ENCODE peak calls at places on chromosomes 5 and 9, in four cellular contexts. One of them, this sample, is unnamed.

GRCh38 chr9:36319806-36320205 is 61.6 kb upstream of the GNE start:
- DNase-seq in skeletal muscle cell: no peak
- DNase-seq in BJ: no peak
- DNase-seq in brain microvascular endothelial cell: no peak
- DNase-seq in this sample: peak

GRCh38 chr9:137233143-137233980 is 2.7 kb downstream of the SLC34A3 start:
- DNase-seq in brain microvascular endothelial cell: no peak
- DNase-seq in skeletal muscle cell: no peak
- DNase-seq in BJ: no peak
- DNase-seq in this sample: no peak

GRCh38 chr9:72444436-72444835 is 77.0 kb upstream of the TMC1 start:
- DNase-seq in BJ: no peak
- DNase-seq in skeletal muscle cell: no peak
- DNase-seq in brain microvascular endothelial cell: no peak
- DNase-seq in this sample: peak

GRCh38 chr9:114852050-114852594 is 46.3 kb upstream of the TNFSF15 start:
- DNase-seq in brain microvascular endothelial cell: peak
- DNase-seq in BJ: no peak
- DNase-seq in skeletal muscle cell: peak
- DNase-seq in this sample: peak

GRCh38 chr9:136092353-136092650 is 2.8 kb downstream of the NACC2 start:
- DNase-seq in BJ: no peak
- DNase-seq in brain microvascular endothelial cell: no peak
- DNase-seq in skeletal muscle cell: no peak
- DNase-seq in this sample: no peak

GRCh38 chr5:156479864-156480263 is 152.9 kb downstream of the SGCD start:
- DNase-seq in BJ: peak
- DNase-seq in brain microvascular endothelial cell: no peak
- DNase-seq in skeletal muscle cell: peak
- DNase-seq in this sample: no peak

GRCh38 chr5:147971472-147971871 is 65.1 kb upstream of the C5orf46 start:
- DNase-seq in skeletal muscle cell: no peak
- DNase-seq in brain microvascular endothelial cell: no peak
- DNase-seq in BJ: no peak
- DNase-seq in this sample: peak

GRCh38 chr5:14244721-14245518 is 101.8 kb downstream of the TRIO start:
- DNase-seq in BJ: no peak
- DNase-seq in brain microvascular endothelial cell: no peak
- DNase-seq in skeletal muscle cell: peak
- DNase-seq in this sample: no peak

GRCh38 chr5:139954022-139954421 is 89.1 kb downstream of the NRG2 start:
- DNase-seq in skeletal muscle cell: no peak
- DNase-seq in BJ: no peak
- DNase-seq in brain microvascular endothelial cell: no peak
- DNase-seq in this sample: no peak

GRCh38 chr9:22170162-22170932 is 161.2 kb upstream of the CDKN2B start:
- DNase-seq in skeletal muscle cell: no peak
- DNase-seq in brain microvascular endothelial cell: peak
- DNase-seq in BJ: peak
- DNase-seq in this sample: peak

GRCh38 chr9:89597711-89598707 is 6.8 kb upstream of the GADD45G start:
- DNase-seq in brain microvascular endothelial cell: peak
- DNase-seq in skeletal muscle cell: no peak
- DNase-seq in BJ: no peak
- DNase-seq in this sample: peak

GRCh38 chr5:38540348-38540747 is 16.1 kb downstream of the LIFR start:
- DNase-seq in brain microvascular endothelial cell: no peak
- DNase-seq in BJ: no peak
- DNase-seq in skeletal muscle cell: no peak
- DNase-seq in this sample: no peak

GRCh38 chr9:99807276-99807852 is 14.3 kb upstream of the NR4A3 start:
- DNase-seq in brain microvascular endothelial cell: peak
- DNase-seq in BJ: no peak
- DNase-seq in skeletal muscle cell: no peak
- DNase-seq in this sample: peak

GRCh38 chr5:143717400-143717799 is 94.6 kb upstream of the HMHB1 start:
- DNase-seq in BJ: peak
- DNase-seq in skeletal muscle cell: peak
- DNase-seq in brain microvascular endothelial cell: peak
- DNase-seq in this sample: peak

GRCh38 chr5:123344819-123345426 is 78.3 kb downstream of the CEP120 start:
- DNase-seq in skeletal muscle cell: peak
- DNase-seq in BJ: no peak
- DNase-seq in brain microvascular endothelial cell: peak
- DNase-seq in this sample: peak

DNA sequence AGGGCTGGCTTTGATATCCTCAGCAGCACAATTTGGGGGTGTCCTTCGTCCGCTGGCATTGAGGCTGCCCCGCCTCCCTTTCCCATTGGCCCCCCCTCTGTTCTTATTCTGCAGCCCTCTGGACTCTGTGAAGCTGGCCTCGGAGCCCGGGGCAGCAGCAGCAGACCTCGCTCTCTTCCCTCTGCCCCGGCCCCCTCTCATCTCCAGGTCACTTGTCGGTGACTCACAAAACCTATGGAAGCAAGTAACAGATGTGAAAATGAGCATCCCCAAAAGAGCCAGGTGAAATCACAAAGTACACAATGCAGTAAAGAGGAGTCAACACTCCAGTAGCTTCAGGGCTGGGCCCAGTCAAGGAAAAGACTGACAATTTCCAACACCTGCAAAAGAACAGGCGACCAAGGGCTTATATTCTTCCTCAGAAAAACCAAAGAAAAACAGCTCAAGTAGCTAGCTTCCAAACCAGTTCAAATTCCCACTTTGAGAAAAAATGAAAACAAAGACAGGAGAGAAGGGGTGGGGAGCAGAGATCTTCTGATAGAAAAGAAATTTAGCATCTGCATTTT is 97.5 kb downstream of the ZNF608 start:
- DNase-seq in brain microvascular endothelial cell: no peak
- DNase-seq in BJ: no peak
- DNase-seq in skeletal muscle cell: no peak
- DNase-seq in this sample: no peak
- H3K4me3 ChIP-seq in brain microvascular endothelial cell: no peak
- H3K4me3 ChIP-seq in BJ: no peak
- H3K4me3 ChIP-seq in skeletal muscle cell: no peak
- H3K4me3 ChIP-seq in this sample: no peak

GRCh38 chr9:74117731-74118130 is 379.4 kb upstream of the RORB start:
- DNase-seq in skeletal muscle cell: no peak
- DNase-seq in brain microvascular endothelial cell: no peak
- DNase-seq in BJ: no peak
- DNase-seq in this sample: peak

GRCh38 chr9:74122229-74122628 is 374.9 kb upstream of the RORB start:
- DNase-seq in skeletal muscle cell: no peak
- DNase-seq in brain microvascular endothelial cell: no peak
- DNase-seq in BJ: no peak
- DNase-seq in this sample: no peak

GRCh38 chr9:74122661-74123060 is 374.5 kb upstream of the RORB start:
- DNase-seq in brain microvascular endothelial cell: no peak
- DNase-seq in BJ: no peak
- DNase-seq in skeletal muscle cell: no peak
- DNase-seq in this sample: no peak

GRCh38 chr9:74120061-74120460 is 377.1 kb upstream of the RORB start:
- DNase-seq in brain microvascular endothelial cell: no peak
- DNase-seq in BJ: no peak
- DNase-seq in skeletal muscle cell: no peak
- DNase-seq in this sample: peak

GRCh38 chr9:74120470-74120869 is 376.7 kb upstream of the RORB start:
- DNase-seq in skeletal muscle cell: no peak
- DNase-seq in BJ: no peak
- DNase-seq in brain microvascular endothelial cell: no peak
- DNase-seq in this sample: no peak
- H3K4me3 ChIP-seq in skeletal muscle cell: no peak
- H3K4me3 ChIP-seq in BJ: no peak
- H3K4me3 ChIP-seq in brain microvascular endothelial cell: no peak
- H3K4me3 ChIP-seq in this sample: no peak

GRCh38 chr5:45695680-45696093 is 493 bp downstream of the HCN1 start:
- DNase-seq in BJ: no peak
- DNase-seq in brain microvascular endothelial cell: no peak
- DNase-seq in skeletal muscle cell: no peak
- DNase-seq in this sample: no peak

GRCh38 chr5:45696206-45696836 is at the start of gene HCN1:
- DNase-seq in skeletal muscle cell: peak
- DNase-seq in brain microvascular endothelial cell: peak
- DNase-seq in BJ: peak
- DNase-seq in this sample: peak

GRCh38 chr5:45692481-45692880 is 3.7 kb downstream of the HCN1 start:
- DNase-seq in BJ: no peak
- DNase-seq in skeletal muscle cell: no peak
- DNase-seq in brain microvascular endothelial cell: no peak
- DNase-seq in this sample: no peak

GRCh38 chr5:45695011-45695667 is 1.0 kb downstream of the HCN1 start:
- DNase-seq in brain microvascular endothelial cell: no peak
- DNase-seq in BJ: no peak
- DNase-seq in skeletal muscle cell: no peak
- DNase-seq in this sample: no peak

DNA sequence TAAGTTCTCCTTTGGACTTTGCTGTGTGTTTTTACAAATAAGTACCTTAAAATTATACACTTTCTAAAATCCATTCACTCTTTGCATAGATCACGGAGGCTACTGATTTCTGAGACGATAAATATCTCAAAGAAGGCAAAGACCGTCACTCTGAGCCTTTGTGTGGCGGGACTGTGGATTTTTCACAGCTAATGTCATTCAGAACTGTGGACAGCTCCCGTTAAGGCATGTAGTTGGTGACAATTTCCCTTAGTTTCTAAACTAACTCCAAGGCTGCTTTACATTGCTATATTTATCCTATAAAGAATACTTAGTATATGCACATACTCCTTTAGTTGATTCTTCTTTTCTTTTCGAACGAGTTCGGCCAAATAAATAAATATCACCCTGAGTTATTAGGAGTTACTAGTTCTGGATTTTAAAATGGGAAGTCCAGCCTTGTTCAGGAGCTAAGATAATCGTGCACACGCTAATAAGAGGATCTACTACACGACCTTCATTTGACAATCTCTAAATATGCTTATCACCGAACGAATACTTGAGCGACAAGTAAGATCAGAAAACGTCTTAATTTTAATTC is 1.8 kb downstream of the HCN1 start:
- DNase-seq in skeletal muscle cell: no peak
- DNase-seq in BJ: no peak
- DNase-seq in brain microvascular endothelial cell: no peak
- DNase-seq in this sample: no peak
- H3K4me3 ChIP-seq in skeletal muscle cell: no peak
- H3K4me3 ChIP-seq in BJ: no peak
- H3K4me3 ChIP-seq in brain microvascular endothelial cell: no peak
- H3K4me3 ChIP-seq in this sample: no peak

GRCh38 chr9:80320916-80321315 is 749.2 kb downstream of the TLE4 start:
- DNase-seq in BJ: no peak
- DNase-seq in skeletal muscle cell: peak
- DNase-seq in brain microvascular endothelial cell: peak
- DNase-seq in this sample: peak
- H3K4me3 ChIP-seq in BJ: no peak
- H3K4me3 ChIP-seq in skeletal muscle cell: no peak
- H3K4me3 ChIP-seq in brain microvascular endothelial cell: no peak
- H3K4me3 ChIP-seq in this sample: no peak

GRCh38 chr5:103092676-103093075 is 27.3 kb downstream of the GIN1 start:
- DNase-seq in BJ: no peak
- DNase-seq in skeletal muscle cell: no peak
- DNase-seq in brain microvascular endothelial cell: no peak
- DNase-seq in this sample: peak

GRCh38 chr5:103090791-103091190 is 29.1 kb downstream of the GIN1 start:
- DNase-seq in BJ: no peak
- DNase-seq in skeletal muscle cell: no peak
- DNase-seq in brain microvascular endothelial cell: no peak
- DNase-seq in this sample: no peak

GRCh38 chr5:103098993-103099392 is 20.9 kb downstream of the GIN1 start:
- DNase-seq in brain microvascular endothelial cell: no peak
- DNase-seq in BJ: no peak
- DNase-seq in skeletal muscle cell: no peak
- DNase-seq in this sample: peak

GRCh38 chr5:103093727-103094126 is 26.2 kb downstream of the GIN1 start:
- DNase-seq in BJ: no peak
- DNase-seq in brain microvascular endothelial cell: no peak
- DNase-seq in skeletal muscle cell: no peak
- DNase-seq in this sample: no peak

GRCh38 chr5:103094737-103095136 is 25.2 kb downstream of the GIN1 start:
- DNase-seq in brain microvascular endothelial cell: no peak
- DNase-seq in skeletal muscle cell: no peak
- DNase-seq in BJ: no peak
- DNase-seq in this sample: no peak
- H3K4me3 ChIP-seq in brain microvascular endothelial cell: no peak
- H3K4me3 ChIP-seq in skeletal muscle cell: no peak
- H3K4me3 ChIP-seq in BJ: no peak
- H3K4me3 ChIP-seq in this sample: no peak

GRCh38 chr9:14340536-14340935 is 26.6 kb upstream of the NFIB start:
- DNase-seq in BJ: no peak
- DNase-seq in brain microvascular endothelial cell: no peak
- DNase-seq in skeletal muscle cell: no peak
- DNase-seq in this sample: no peak
- H3K4me3 ChIP-seq in BJ: no peak
- H3K4me3 ChIP-seq in brain microvascular endothelial cell: no peak
- H3K4me3 ChIP-seq in skeletal muscle cell: no peak
- H3K4me3 ChIP-seq in this sample: no peak

GRCh38 chr5:611731-612486 is at the start of gene CEP72:
- DNase-seq in BJ: peak
- DNase-seq in skeletal muscle cell: peak
- DNase-seq in brain microvascular endothelial cell: peak
- DNase-seq in this sample: peak

GRCh38 chr5:612498-613424 is 621 bp downstream of the CEP72 start:
- DNase-seq in BJ: no peak
- DNase-seq in brain microvascular endothelial cell: peak
- DNase-seq in skeletal muscle cell: no peak
- DNase-seq in this sample: peak

GRCh38 chr5:610011-610743 is 2.0 kb upstream of the CEP72 start:
- DNase-seq in brain microvascular endothelial cell: no peak
- DNase-seq in skeletal muscle cell: no peak
- DNase-seq in BJ: no peak
- DNase-seq in this sample: no peak

GRCh38 chr5:609506-609905 is 2.6 kb upstream of the CEP72 start:
- DNase-seq in skeletal muscle cell: no peak
- DNase-seq in brain microvascular endothelial cell: no peak
- DNase-seq in BJ: no peak
- DNase-seq in this sample: no peak

GRCh38 chr5:610744-611730 is 1.1 kb upstream of the CEP72 start:
- DNase-seq in skeletal muscle cell: no peak
- DNase-seq in brain microvascular endothelial cell: no peak
- DNase-seq in BJ: no peak
- DNase-seq in this sample: no peak
- H3K4me3 ChIP-seq in skeletal muscle cell: peak
- H3K4me3 ChIP-seq in brain microvascular endothelial cell: peak
- H3K4me3 ChIP-seq in BJ: peak
- H3K4me3 ChIP-seq in this sample: peak

GRCh38 chr5:172839669-172840068 is 5.6 kb downstream of the ERGIC1 start:
- DNase-seq in brain microvascular endothelial cell: no peak
- DNase-seq in skeletal muscle cell: no peak
- DNase-seq in BJ: no peak
- DNase-seq in this sample: no peak
- H3K4me3 ChIP-seq in brain microvascular endothelial cell: no peak
- H3K4me3 ChIP-seq in skeletal muscle cell: no peak
- H3K4me3 ChIP-seq in BJ: no peak
- H3K4me3 ChIP-seq in this sample: no peak